ENCODE peak calls at places on chromosomes 4 and X, in six cellular contexts. X is transverse colon; L is ascending aorta; Z is effector memory CD4-positive, alpha-beta T cell; T is K562; P is ovary. D is an unnamed sample. For H3K9me3, the result is how much of the 10 kb centered on the place peaks cover.

GRCh38 chr4:15918484-15919129 is 19.9 kb downstream of the FGFBP1 start:
- DNase-seq in Z (no peak), L (no peak), P (no peak), X (peak), T (no peak), D (no peak)

GRCh38 chr4:26346203-26346620 is 25.4 kb downstream of the RBPJ start:
- DNase-seq in X (no peak), Z (peak), L (no peak), T (peak), P (no peak), D (no peak)

GRCh38 chr4:65508169-65508568 is 162.1 kb downstream of the EPHA5 start:
- DNase-seq in P (no peak), L (no peak), Z (no peak), T (no peak), X (no peak), D (no peak)

GRCh38 chr4:160825644-160826338 is 1338.0 kb downstream of the FSTL5 start:
- DNase-seq in P (no peak), L (no peak), T (no peak), Z (no peak), X (no peak), D (no peak)

GRCh38 chr4:40550900-40551546 is 78.6 kb downstream of the RBM47 start:
- DNase-seq in Z (no peak), P (no peak), L (no peak), T (peak), X (peak), D (no peak)

GRCh38 chr4:5711479-5712184 is 631 bp downstream of the EVC start:
- DNase-seq in T (no peak), Z (no peak), P (peak), X (no peak), L (no peak), D (no peak)

GRCh38 chr4:69781458-69782418 is 21.3 kb upstream of the SULT1B1 start:
- DNase-seq in Z (no peak), T (no peak), L (no peak), X (no peak), P (no peak), D (no peak)

GRCh38 chr4:3838437-3839380 is 72.5 kb downstream of the ADRA2C start:
- DNase-seq in T (no peak), P (no peak), X (no peak), L (no peak), Z (no peak), D (no peak)

GRCh38 chr4:74671074-74671698 is 123.1 kb downstream of the BTC start:
- DNase-seq in Z (no peak), L (no peak), X (peak), P (peak), T (peak), D (peak)

GRCh38 chr4:24923550-24923949 is 10.7 kb upstream of the CCDC149 start:
- DNase-seq in X (no peak), L (no peak), P (no peak), T (no peak), Z (no peak), D (no peak)
- H3K9me3 ChIP-seq in X (under half), L (under half), P (under half), T (under half), Z (under half), D (under half)

GRCh38 chr4:121764303-121764701 is 662 bp downstream of the SMIM43 start:
- DNase-seq in T (no peak), P (no peak), X (no peak), L (no peak), Z (no peak), D (no peak)

GRCh38 chr4:121764702-121765367 is at the start of gene SMIM43:
- DNase-seq in X (no peak), Z (no peak), L (no peak), P (peak), T (no peak), D (no peak)

GRCh38 chr4:121760205-121760604 is 4.8 kb downstream of the SMIM43 start:
- DNase-seq in T (no peak), X (no peak), Z (no peak), L (no peak), P (no peak), D (no peak)

GRCh38 chr4:121758896-121759568 is 5.9 kb downstream of the SMIM43 start:
- DNase-seq in Z (no peak), T (no peak), P (no peak), L (no peak), X (no peak), D (no peak)
- H3K4me3 ChIP-seq in Z (no peak), T (no peak), P (no peak), L (no peak), X (no peak), D (no peak)

GRCh38 chr4:188534917-188535316 is 395.7 kb downstream of the TRIML1 start:
- DNase-seq in Z (no peak), P (no peak), T (no peak), X (no peak), L (no peak), D (no peak)
- H3K9me3 ChIP-seq in Z (under half), P (under half), T (under half), X (under half), L (under half), D (under half)

DNA sequence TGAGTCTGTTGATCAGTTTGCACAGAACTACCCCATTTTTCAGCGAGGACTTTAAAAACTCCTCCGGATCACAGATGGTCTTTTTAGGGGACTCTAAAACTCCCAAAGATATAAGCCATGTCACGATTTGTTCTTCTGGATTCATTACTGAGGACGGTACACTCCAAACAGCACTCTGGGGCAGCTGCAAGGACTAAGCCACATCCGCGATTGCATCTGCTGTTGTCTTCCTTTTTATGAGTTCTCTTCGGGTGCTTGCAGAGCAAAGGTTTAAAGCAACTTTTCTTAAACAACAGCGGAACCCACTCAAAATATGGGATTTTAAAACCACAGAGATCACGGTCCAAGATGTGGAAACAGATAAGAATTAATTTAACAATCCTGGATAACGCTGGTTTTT is at the start of gene ARHGEF6:
- DNase-seq in T (no peak), Z (no peak), L (no peak), X (peak), P (no peak), D (no peak)
- H3K4me3 ChIP-seq in T (no peak), Z (peak), L (peak), X (no peak), P (peak), D (no peak)